ENCODE peak calls at places on chromosomes 4 and X, in eight cellular contexts. One of them, this sample, is unnamed.

GRCh38 chrX:37717708-37718107 is 32.1 kb downstream of the XK start:
- DNase-seq in B cell: no peak
- DNase-seq in HT1080: no peak
- DNase-seq in heart left ventricle: no peak
- DNase-seq in activated CD8-positive, alpha-beta memory T cell treated with anti-CD3 and anti-CD28 coated beads for 1 hour: no peak
- DNase-seq in stimulated activated CD4-positive, alpha-beta T cell treated with anti-CD3 and anti-CD28 coated beads, Interleukin-15, amount 100 ng/mL, for 1 hour: no peak
- DNase-seq in T follicular helper cell: no peak
- DNase-seq in iPS-NIHi11: no peak
- DNase-seq in this sample: no peak

GRCh38 chr4:111398906-111399330 is 746.3 kb upstream of the FAM241A start:
- DNase-seq in B cell: no peak
- DNase-seq in HT1080: no peak
- DNase-seq in heart left ventricle: peak; percentile 15
- DNase-seq in activated CD8-positive, alpha-beta memory T cell treated with anti-CD3 and anti-CD28 coated beads for 1 hour: no peak
- DNase-seq in stimulated activated CD4-positive, alpha-beta T cell treated with anti-CD3 and anti-CD28 coated beads, Interleukin-15, amount 100 ng/mL, for 1 hour: no peak
- DNase-seq in T follicular helper cell: no peak
- DNase-seq in iPS-NIHi11: no peak
- DNase-seq in this sample: no peak

GRCh38 chr4:25011135-25011866 is 19.4 kb downstream of the LGI2 start:
- DNase-seq in B cell: no peak
- DNase-seq in HT1080: no peak
- DNase-seq in heart left ventricle: no peak
- DNase-seq in activated CD8-positive, alpha-beta memory T cell treated with anti-CD3 and anti-CD28 coated beads for 1 hour: no peak
- DNase-seq in stimulated activated CD4-positive, alpha-beta T cell treated with anti-CD3 and anti-CD28 coated beads, Interleukin-15, amount 100 ng/mL, for 1 hour: no peak
- DNase-seq in T follicular helper cell: no peak
- DNase-seq in iPS-NIHi11: no peak
- DNase-seq in this sample: no peak

GRCh38 chr4:128338634-128339355 is 51.2 kb upstream of the PGRMC2 start:
- DNase-seq in B cell: no peak
- DNase-seq in HT1080: peak; percentile 85
- DNase-seq in heart left ventricle: no peak
- DNase-seq in activated CD8-positive, alpha-beta memory T cell treated with anti-CD3 and anti-CD28 coated beads for 1 hour: no peak
- DNase-seq in stimulated activated CD4-positive, alpha-beta T cell treated with anti-CD3 and anti-CD28 coated beads, Interleukin-15, amount 100 ng/mL, for 1 hour: no peak
- DNase-seq in T follicular helper cell: no peak
- DNase-seq in iPS-NIHi11: no peak
- DNase-seq in this sample: no peak

GRCh38 chr4:185950891-185951290 is 118.1 kb upstream of the TLR3 start:
- DNase-seq in B cell: no peak
- DNase-seq in HT1080: no peak
- DNase-seq in heart left ventricle: no peak
- DNase-seq in activated CD8-positive, alpha-beta memory T cell treated with anti-CD3 and anti-CD28 coated beads for 1 hour: no peak
- DNase-seq in stimulated activated CD4-positive, alpha-beta T cell treated with anti-CD3 and anti-CD28 coated beads, Interleukin-15, amount 100 ng/mL, for 1 hour: no peak
- DNase-seq in T follicular helper cell: no peak
- DNase-seq in iPS-NIHi11: no peak
- DNase-seq in this sample: no peak

GRCh38 chrX:63661676-63662075 is 123.3 kb downstream of the ARHGEF9 start:
- DNase-seq in B cell: no peak
- DNase-seq in HT1080: no peak
- DNase-seq in heart left ventricle: no peak
- DNase-seq in activated CD8-positive, alpha-beta memory T cell treated with anti-CD3 and anti-CD28 coated beads for 1 hour: no peak
- DNase-seq in stimulated activated CD4-positive, alpha-beta T cell treated with anti-CD3 and anti-CD28 coated beads, Interleukin-15, amount 100 ng/mL, for 1 hour: no peak
- DNase-seq in T follicular helper cell: no peak
- DNase-seq in iPS-NIHi11: no peak
- DNase-seq in this sample: no peak

GRCh38 chr4:3483471-3483921 is 20.4 kb downstream of the DOK7 start:
- DNase-seq in B cell: no peak
- DNase-seq in HT1080: no peak
- DNase-seq in heart left ventricle: peak; percentile 82
- DNase-seq in activated CD8-positive, alpha-beta memory T cell treated with anti-CD3 and anti-CD28 coated beads for 1 hour: no peak
- DNase-seq in stimulated activated CD4-positive, alpha-beta T cell treated with anti-CD3 and anti-CD28 coated beads, Interleukin-15, amount 100 ng/mL, for 1 hour: no peak
- DNase-seq in T follicular helper cell: no peak
- DNase-seq in iPS-NIHi11: no peak
- DNase-seq in this sample: no peak

GRCh38 chrX:41085883-41086626 is 810 bp downstream of the USP9X start:
- DNase-seq in B cell: peak; percentile 39
- DNase-seq in HT1080: peak; percentile 59
- DNase-seq in heart left ventricle: peak; percentile 61
- DNase-seq in activated CD8-positive, alpha-beta memory T cell treated with anti-CD3 and anti-CD28 coated beads for 1 hour: peak; percentile 8
- DNase-seq in stimulated activated CD4-positive, alpha-beta T cell treated with anti-CD3 and anti-CD28 coated beads, Interleukin-15, amount 100 ng/mL, for 1 hour: peak; percentile 8
- DNase-seq in T follicular helper cell: peak; percentile 19
- DNase-seq in iPS-NIHi11: peak; percentile 30
- DNase-seq in this sample: peak; percentile 49

GRCh38 chrX:154486052-154486395 is 391 bp downstream of the UBL4A start:
- DNase-seq in B cell: no peak
- DNase-seq in HT1080: no peak
- DNase-seq in heart left ventricle: peak; percentile 27
- DNase-seq in activated CD8-positive, alpha-beta memory T cell treated with anti-CD3 and anti-CD28 coated beads for 1 hour: no peak
- DNase-seq in stimulated activated CD4-positive, alpha-beta T cell treated with anti-CD3 and anti-CD28 coated beads, Interleukin-15, amount 100 ng/mL, for 1 hour: peak; percentile 9
- DNase-seq in T follicular helper cell: no peak
- DNase-seq in iPS-NIHi11: no peak
- DNase-seq in this sample: peak; percentile 7

GRCh38 chr4:5705672-5706310 is 2.6 kb downstream of the EVC2 start:
- DNase-seq in B cell: no peak
- DNase-seq in HT1080: no peak
- DNase-seq in heart left ventricle: no peak
- DNase-seq in activated CD8-positive, alpha-beta memory T cell treated with anti-CD3 and anti-CD28 coated beads for 1 hour: no peak
- DNase-seq in stimulated activated CD4-positive, alpha-beta T cell treated with anti-CD3 and anti-CD28 coated beads, Interleukin-15, amount 100 ng/mL, for 1 hour: no peak
- DNase-seq in T follicular helper cell: no peak
- DNase-seq in iPS-NIHi11: no peak
- DNase-seq in this sample: no peak

GRCh38 chr4:7911044-7911578 is 28.6 kb downstream of the AFAP1 start:
- DNase-seq in B cell: no peak
- DNase-seq in HT1080: no peak
- DNase-seq in heart left ventricle: peak; percentile 33
- DNase-seq in activated CD8-positive, alpha-beta memory T cell treated with anti-CD3 and anti-CD28 coated beads for 1 hour: no peak
- DNase-seq in stimulated activated CD4-positive, alpha-beta T cell treated with anti-CD3 and anti-CD28 coated beads, Interleukin-15, amount 100 ng/mL, for 1 hour: no peak
- DNase-seq in T follicular helper cell: no peak
- DNase-seq in iPS-NIHi11: peak; percentile 72
- DNase-seq in this sample: peak; percentile 77

GRCh38 chrX:1086444-1087409 is 125.7 kb downstream of the CRLF2 start:
- DNase-seq in B cell: no peak
- DNase-seq in HT1080: peak; percentile 44
- DNase-seq in heart left ventricle: no peak
- DNase-seq in activated CD8-positive, alpha-beta memory T cell treated with anti-CD3 and anti-CD28 coated beads for 1 hour: no peak
- DNase-seq in stimulated activated CD4-positive, alpha-beta T cell treated with anti-CD3 and anti-CD28 coated beads, Interleukin-15, amount 100 ng/mL, for 1 hour: no peak
- DNase-seq in T follicular helper cell: no peak
- DNase-seq in iPS-NIHi11: no peak
- DNase-seq in this sample: no peak

GRCh38 chrX:1181131-1181530 is 31.3 kb downstream of the CRLF2 start:
- DNase-seq in B cell: no peak
- DNase-seq in HT1080: no peak
- DNase-seq in heart left ventricle: no peak
- DNase-seq in activated CD8-positive, alpha-beta memory T cell treated with anti-CD3 and anti-CD28 coated beads for 1 hour: no peak
- DNase-seq in stimulated activated CD4-positive, alpha-beta T cell treated with anti-CD3 and anti-CD28 coated beads, Interleukin-15, amount 100 ng/mL, for 1 hour: no peak
- DNase-seq in T follicular helper cell: no peak
- DNase-seq in iPS-NIHi11: no peak
- DNase-seq in this sample: no peak

GRCh38 chrX:20116087-20116574 is 576 bp downstream of the MAP7D2 start:
- DNase-seq in B cell: no peak
- DNase-seq in HT1080: no peak
- DNase-seq in heart left ventricle: no peak
- DNase-seq in activated CD8-positive, alpha-beta memory T cell treated with anti-CD3 and anti-CD28 coated beads for 1 hour: no peak
- DNase-seq in stimulated activated CD4-positive, alpha-beta T cell treated with anti-CD3 and anti-CD28 coated beads, Interleukin-15, amount 100 ng/mL, for 1 hour: no peak
- DNase-seq in T follicular helper cell: no peak
- DNase-seq in iPS-NIHi11: peak; percentile 33
- DNase-seq in this sample: peak; percentile 51

GRCh38 chrX:24774650-24775049 is 80.9 kb downstream of the POLA1 start:
- DNase-seq in B cell: no peak
- DNase-seq in HT1080: no peak
- DNase-seq in heart left ventricle: no peak
- DNase-seq in activated CD8-positive, alpha-beta memory T cell treated with anti-CD3 and anti-CD28 coated beads for 1 hour: no peak
- DNase-seq in stimulated activated CD4-positive, alpha-beta T cell treated with anti-CD3 and anti-CD28 coated beads, Interleukin-15, amount 100 ng/mL, for 1 hour: no peak
- DNase-seq in T follicular helper cell: no peak
- DNase-seq in iPS-NIHi11: no peak
- DNase-seq in this sample: no peak

GRCh38 chrX:45623266-45623665 is 422.6 kb upstream of the DIPK2B start:
- DNase-seq in B cell: no peak
- DNase-seq in HT1080: peak; percentile 64
- DNase-seq in heart left ventricle: no peak
- DNase-seq in activated CD8-positive, alpha-beta memory T cell treated with anti-CD3 and anti-CD28 coated beads for 1 hour: no peak
- DNase-seq in stimulated activated CD4-positive, alpha-beta T cell treated with anti-CD3 and anti-CD28 coated beads, Interleukin-15, amount 100 ng/mL, for 1 hour: no peak
- DNase-seq in T follicular helper cell: no peak
- DNase-seq in iPS-NIHi11: no peak
- DNase-seq in this sample: no peak

GRCh38 chr4:125041372-125041930 is 273.3 kb upstream of the FAT4 start:
- DNase-seq in B cell: no peak
- DNase-seq in HT1080: no peak
- DNase-seq in heart left ventricle: no peak
- DNase-seq in activated CD8-positive, alpha-beta memory T cell treated with anti-CD3 and anti-CD28 coated beads for 1 hour: no peak
- DNase-seq in stimulated activated CD4-positive, alpha-beta T cell treated with anti-CD3 and anti-CD28 coated beads, Interleukin-15, amount 100 ng/mL, for 1 hour: no peak
- DNase-seq in T follicular helper cell: no peak
- DNase-seq in iPS-NIHi11: no peak
- DNase-seq in this sample: no peak

This sample was measured in GM23338.